ENCODE peak calls at places on chromosomes 2 and 18, in four cellular contexts. H, Q, A and P are unnamed samples.
A peak's percentile ranks its signal among the peaks of the same experiment; 100 is the strongest.

GRCh38 chr2:202178342-202178958 is 59.9 kb downstream of the SUMO1 start:
- DNase-seq in H (peak; percentile 69), Q (peak; percentile 10), A (peak; percentile 60), P (peak; percentile 60)

GRCh38 chr2:72378737-72379346 is 231.2 kb upstream of the CYP26B1 start:
- DNase-seq in H (no peak), Q (no peak), A (no peak), P (no peak)

GRCh38 chr2:197184959-197185586 is 125.5 kb downstream of the ANKRD44 start:
- DNase-seq in H (no peak), A (no peak), Q (no peak), P (no peak)

GRCh38 chr2:44807344-44808025 is 134.0 kb upstream of the SIX3 start:
- DNase-seq in H (no peak), Q (no peak), A (no peak), P (no peak)

GRCh38 chr18:50616484-50617048 is 56.7 kb downstream of the MAPK4 start:
- DNase-seq in H (no peak), Q (no peak), A (no peak), P (no peak)

GRCh38 chr2:196607073-196607472 is 32.4 kb upstream of the CCDC150 start:
- DNase-seq in H (peak; percentile 35), Q (no peak), A (no peak), P (no peak)

GRCh38 chr2:181235683-181236459 is 221.3 kb upstream of the ITGA4 start:
- DNase-seq in A (peak; percentile 52), H (no peak), Q (no peak), P (peak; percentile 44)

GRCh38 chr2:218081695-218082094 is 12.6 kb downstream of the RUFY4 start:
- DNase-seq in A (no peak), Q (no peak), H (peak; percentile 73), P (no peak)

GRCh38 chr18:3012306-3012919 is 531 bp downstream of the LPIN2 start:
- DNase-seq in A (no peak), H (no peak), Q (peak; percentile 37), P (peak; percentile 56)

GRCh38 chr2:107337209-107337898 is 451.4 kb upstream of the ST6GAL2 start:
- DNase-seq in H (no peak), A (no peak), Q (no peak), P (no peak)

GRCh38 chr2:178756843-178757242 is 50.4 kb downstream of the TTN start:
- DNase-seq in A (no peak), H (peak; percentile 63), Q (no peak), P (no peak)

GRCh38 chr2:47179325-47179724 is 24.2 kb upstream of the STPG4 start:
- DNase-seq in H (no peak), A (no peak), Q (no peak), P (no peak)

GRCh38 chr2:46441838-46442712 is 37.3 kb upstream of the TMEM247 start:
- DNase-seq in H (no peak), A (no peak), Q (no peak), P (no peak)

GRCh38 chr2:86398911-86399474 is 42.2 kb upstream of the KDM3A start:
- DNase-seq in A (no peak), H (no peak), Q (no peak), P (no peak)

GRCh38 chr2:139045524-139045923 is 265.3 kb upstream of the NXPH2 start:
- DNase-seq in A (no peak), H (no peak), Q (no peak), P (no peak)

GRCh38 chr2:862356-862687 is 88.3 kb upstream of the SNTG2 start:
- DNase-seq in A (no peak), Q (no peak), H (no peak), P (no peak)

GRCh38 chr2:172081248-172082022 is 3.9 kb upstream of the DLX1 start:
- DNase-seq in H (no peak), A (peak; percentile 23), Q (no peak), P (peak; percentile 37)

GRCh38 chr18:61820842-61821241 is 72.0 kb downstream of the RNF152 start:
- DNase-seq in H (peak; percentile 25), Q (no peak), A (no peak), P (no peak)

GRCh38 chr18:44742126-44742525 is 61.4 kb downstream of the SETBP1 start:
- DNase-seq in Q (no peak), H (no peak), A (no peak), P (no peak)

GRCh38 chr2:66329081-66329605 is 105.8 kb upstream of the MEIS1 start:
- DNase-seq in H (no peak), Q (no peak), A (no peak), P (no peak)

GRCh38 chr2:54555318-54555837 is 99.3 kb downstream of the SPTBN1 start:
- DNase-seq in A (no peak), Q (no peak), H (no peak), P (no peak)

GRCh38 chr2:104050632-104051242 is 803.2 kb upstream of the POU3F3 start:
- DNase-seq in A (no peak), Q (no peak), H (no peak), P (no peak)

GRCh38 chr2:102091121-102091520 is 51.4 kb upstream of the IL1R1 start:
- DNase-seq in Q (no peak), H (no peak), A (no peak), P (no peak)

GRCh38 chr2:20216130-20217025 is 8.6 kb downstream of the SDC1 start:
- DNase-seq in Q (no peak), H (no peak), A (no peak), P (no peak)

GRCh38 chr2:75598572-75599155 is 37.9 kb upstream of the EVA1A start:
- DNase-seq in A (no peak), H (no peak), Q (no peak), P (no peak)

GRCh38 chr2:110755494-110756078 is 23.2 kb downstream of the ACOXL start:
- DNase-seq in H (no peak), A (no peak), Q (no peak), P (no peak)

GRCh38 chr2:85437488-85438290 is 19.2 kb downstream of the SH2D6 start:
- DNase-seq in A (peak; percentile 93), H (peak; percentile 17), Q (peak; percentile 67), P (peak; percentile 90)

GRCh38 chr2:46878886-46879285 is 36.7 kb downstream of the MCFD2 start:
- DNase-seq in Q (no peak), H (no peak), A (no peak), P (no peak)

GRCh38 chr2:187003038-187003543 is 154.1 kb upstream of the ZSWIM2 start:
- DNase-seq in H (no peak), Q (no peak), A (no peak), P (no peak)

GRCh38 chr2:168639501-168639900 is 162.9 kb upstream of the NOSTRIN start:
- DNase-seq in A (no peak), Q (no peak), H (peak; percentile 38), P (no peak)